ENCODE peak calls at places on chromosomes 5 and 9, in four cellular contexts. G, I, Z and X are unnamed samples. For H3K4me1, the result is how much of the 10 kb centered on the place peaks cover.

GRCh38 chr9:25207402-25207801 is 470.8 kb downstream of the TUSC1 start:
- DNase-seq in G (no peak), I (no peak), Z (no peak), X (no peak)

GRCh38 chr9:110579763-110580255 is 268 bp upstream of the SVEP1 start:
- DNase-seq in G (peak), I (no peak), Z (peak), X (no peak)

GRCh38 chr9:98096091-98096490 is 22.9 kb downstream of the TRIM14 start:
- DNase-seq in G (no peak), I (peak), Z (no peak), X (no peak)

GRCh38 chr9:88528356-88528755 is 6.6 kb upstream of the NXNL2 start:
- DNase-seq in G (no peak), I (no peak), Z (no peak), X (no peak)

GRCh38 chr5:135216813-135217154 is 182.2 kb downstream of the MACROH2A1 start:
- DNase-seq in G (no peak), I (no peak), Z (no peak), X (no peak)

GRCh38 chr9:21465859-21466518 is 16.1 kb downstream of the IFNE start:
- DNase-seq in G (no peak), I (no peak), Z (peak), X (peak)

GRCh38 chr9:111449705-111450104 is 34.5 kb downstream of the ECPAS start:
- DNase-seq in G (no peak), I (no peak), Z (no peak), X (no peak)

GRCh38 chr5:134247411-134247810 is 21.5 kb upstream of the PPP2CA start:
- DNase-seq in G (no peak), I (no peak), Z (no peak), X (no peak)

GRCh38 chr5:38048400-38048799 is 208.6 kb upstream of the GDNF start:
- DNase-seq in G (no peak), I (no peak), Z (no peak), X (no peak)

GRCh38 chr5:96388186-96388585 is 44.9 kb downstream of the PCSK1 start:
- DNase-seq in G (no peak), I (no peak), Z (no peak), X (no peak)

GRCh38 chr9:133125706-133126696 is 5.0 kb upstream of the RALGDS start:
- DNase-seq in G (peak), I (peak), Z (no peak), X (no peak)

GRCh38 chr9:101184813-101185278 is 156.3 kb downstream of the PLPPR1 start:
- DNase-seq in G (no peak), I (no peak), Z (no peak), X (no peak)

GRCh38 chr5:128498844-128499455 is 39.1 kb downstream of the FBN2 start:
- DNase-seq in G (no peak), I (no peak), Z (peak), X (peak)

GRCh38 chr5:96638566-96638965 is 23.6 kb upstream of the CAST start:
- DNase-seq in G (no peak), I (no peak), Z (no peak), X (no peak)

GRCh38 chr5:174997688-174998087 is 273.3 kb downstream of the MSX2 start:
- DNase-seq in G (no peak), I (no peak), Z (no peak), X (peak)
- H3K4me1 ChIP-seq in G (under half), I (under half), Z (under half), X (under half)

GRCh38 chr9:137042751-137043727 is 2.9 kb downstream of the NPDC1 start:
- DNase-seq in G (no peak), I (no peak), Z (no peak), X (no peak)
- H3K4me1 ChIP-seq in G (under half), I (under half), Z (under half), X (under half)

GRCh38 chr5:80098951-80099350 is 63.8 kb downstream of the THBS4 start:
- DNase-seq in G (no peak), I (no peak), Z (no peak), X (no peak)

GRCh38 chr5:80101993-80102392 is 66.8 kb downstream of the THBS4 start:
- DNase-seq in G (no peak), I (no peak), Z (no peak), X (no peak)

GRCh38 chr5:80093796-80094195 is 58.6 kb downstream of the THBS4 start:
- DNase-seq in G (no peak), I (no peak), Z (peak), X (no peak)

GRCh38 chr5:80094339-80094738 is 59.2 kb downstream of the THBS4 start:
- DNase-seq in G (no peak), I (no peak), Z (no peak), X (no peak)

GRCh38 chr5:80097516-80097915 is 62.4 kb downstream of the THBS4 start:
- DNase-seq in G (no peak), I (no peak), Z (peak), X (no peak)
- H3K4me1 ChIP-seq in G (under half), I (under half), Z (under half), X (under half)

GRCh38 chr9:33112099-33112498 is 35.6 kb upstream of the SMU1 start:
- DNase-seq in G (no peak), I (no peak), Z (no peak), X (no peak)
- H3K4me1 ChIP-seq in G (under half), I (under half), Z (under half), X (under half)

DNA sequence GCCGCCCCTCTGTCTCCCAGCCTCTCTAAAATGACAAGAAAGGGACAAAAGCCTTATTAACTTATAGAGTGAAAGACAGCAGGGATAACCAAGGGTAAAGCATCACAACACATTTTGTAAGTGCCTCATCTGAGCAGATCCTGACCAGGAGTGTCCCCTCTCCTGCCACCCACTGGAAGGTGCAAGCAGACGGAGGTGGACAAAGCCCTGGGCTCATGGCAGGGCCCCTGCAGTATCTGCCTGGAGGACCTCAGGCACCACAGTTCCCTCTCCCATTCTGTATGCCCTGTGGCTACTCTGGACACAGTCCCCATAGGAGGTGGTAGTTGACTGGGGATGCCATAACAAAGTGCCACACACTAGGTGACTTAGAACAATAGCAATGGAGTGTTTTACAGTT is 319.8 kb downstream of the GADD45G start:
- DNase-seq in G (no peak), I (no peak), Z (no peak), X (no peak)
- H3K4me1 ChIP-seq in G (under half), I (under half), Z (under half), X (under half)

GRCh38 chr5:139637438-139638089 is 10.6 kb upstream of the CXXC5 start:
- DNase-seq in G (peak), I (peak), Z (peak), X (peak)

GRCh38 chr5:139635606-139636206 is 12.4 kb upstream of the CXXC5 start:
- DNase-seq in G (peak), I (peak), Z (peak), X (peak)

GRCh38 chr5:139636975-139637408 is 11.2 kb upstream of the CXXC5 start:
- DNase-seq in G (no peak), I (no peak), Z (no peak), X (peak)

GRCh38 chr5:139635191-139635590 is 13.0 kb upstream of the CXXC5 start:
- DNase-seq in G (no peak), I (no peak), Z (no peak), X (no peak)

GRCh38 chr5:139636207-139636792 is 11.8 kb upstream of the CXXC5 start:
- DNase-seq in G (no peak), I (peak), Z (no peak), X (peak)
- H3K4me1 ChIP-seq in G (under half), I (under half), Z (half or more), X (half or more)

GRCh38 chr9:134408389-134408788 is 82.1 kb downstream of the RXRA start:
- DNase-seq in G (peak), I (no peak), Z (no peak), X (no peak)
- H3K4me1 ChIP-seq in G (half or more), I (half or more), Z (under half), X (under half)

DNA sequence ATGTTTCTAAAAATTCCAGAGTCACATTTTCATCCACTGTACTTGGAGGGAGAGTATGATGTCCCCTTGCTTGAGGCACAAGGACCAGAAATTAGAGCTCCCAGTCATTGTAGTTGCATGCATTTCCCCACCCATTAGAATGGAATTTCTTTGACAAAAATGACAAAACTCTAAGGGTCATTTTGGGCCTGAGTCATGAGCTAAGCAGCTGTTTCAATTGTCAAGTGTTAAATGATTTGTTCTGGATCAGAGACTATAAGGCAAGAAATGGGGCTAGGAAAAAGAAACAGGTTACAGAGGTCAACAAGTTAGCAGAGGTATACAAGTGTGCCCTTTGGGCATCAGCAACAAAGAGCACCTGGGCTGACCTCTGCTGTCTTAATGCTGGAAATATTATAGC is 131.2 kb upstream of the IQGAP2 start:
- DNase-seq in G (no peak), I (no peak), Z (no peak), X (no peak)
- H3K4me1 ChIP-seq in G (under half), I (under half), Z (under half), X (under half)

GRCh38 chr5:177427211-177427822 is 841 bp downstream of the GRK6 start:
- DNase-seq in G (no peak), I (no peak), Z (no peak), X (peak)
- H3K4me1 ChIP-seq in G (under half), I (under half), Z (under half), X (half or more)